ENCODE peak calls at places on chromosomes 4 and X, in six cellular contexts. One of them, this sample, is unnamed.

GRCh38 chr4:85722806-85723205 is 247.9 kb downstream of the ARHGAP24 start:
- DNase-seq in stimulated activated naive CD8-positive, alpha-beta T cell treated with anti-CD3 and anti-CD28 coated beads, Interleukin-15, amount 100 ng/mL, for 72 hours: no peak
- DNase-seq in KBM-7: no peak
- DNase-seq in hepatocyte: no peak
- DNase-seq in left ventricle myocardium superior: no peak
- DNase-seq in coronary artery: no peak
- DNase-seq in this sample: no peak

GRCh38 chr4:127788517-127788916 is 6.4 kb downstream of the HSPA4L start:
- DNase-seq in coronary artery: no peak
- DNase-seq in KBM-7: peak
- DNase-seq in stimulated activated naive CD8-positive, alpha-beta T cell treated with anti-CD3 and anti-CD28 coated beads, Interleukin-15, amount 100 ng/mL, for 72 hours: no peak
- DNase-seq in left ventricle myocardium superior: no peak
- DNase-seq in hepatocyte: no peak
- DNase-seq in this sample: no peak

GRCh38 chrX:100696699-100697351 is 35.1 kb downstream of the SYTL4 start:
- DNase-seq in stimulated activated naive CD8-positive, alpha-beta T cell treated with anti-CD3 and anti-CD28 coated beads, Interleukin-15, amount 100 ng/mL, for 72 hours: no peak
- DNase-seq in coronary artery: no peak
- DNase-seq in left ventricle myocardium superior: no peak
- DNase-seq in hepatocyte: no peak
- DNase-seq in KBM-7: no peak
- DNase-seq in this sample: no peak

GRCh38 chr4:88591787-88592599 is at the start of gene HERC3:
- DNase-seq in coronary artery: peak
- DNase-seq in stimulated activated naive CD8-positive, alpha-beta T cell treated with anti-CD3 and anti-CD28 coated beads, Interleukin-15, amount 100 ng/mL, for 72 hours: peak
- DNase-seq in KBM-7: peak
- DNase-seq in left ventricle myocardium superior: peak
- DNase-seq in hepatocyte: peak
- DNase-seq in this sample: peak

GRCh38 chr4:176302283-176303275 is 17.2 kb upstream of the SPCS3 start:
- DNase-seq in left ventricle myocardium superior: no peak
- DNase-seq in hepatocyte: peak
- DNase-seq in stimulated activated naive CD8-positive, alpha-beta T cell treated with anti-CD3 and anti-CD28 coated beads, Interleukin-15, amount 100 ng/mL, for 72 hours: no peak
- DNase-seq in coronary artery: no peak
- DNase-seq in KBM-7: no peak
- DNase-seq in this sample: no peak

GRCh38 chr4:42632653-42633382 is 24.1 kb downstream of the ATP8A1 start:
- DNase-seq in KBM-7: no peak
- DNase-seq in coronary artery: no peak
- DNase-seq in stimulated activated naive CD8-positive, alpha-beta T cell treated with anti-CD3 and anti-CD28 coated beads, Interleukin-15, amount 100 ng/mL, for 72 hours: no peak
- DNase-seq in left ventricle myocardium superior: no peak
- DNase-seq in hepatocyte: no peak
- DNase-seq in this sample: no peak

GRCh38 chrX:103396186-103396585 is 19.8 kb downstream of the BEX3 start:
- DNase-seq in coronary artery: no peak
- DNase-seq in hepatocyte: no peak
- DNase-seq in left ventricle myocardium superior: no peak
- DNase-seq in stimulated activated naive CD8-positive, alpha-beta T cell treated with anti-CD3 and anti-CD28 coated beads, Interleukin-15, amount 100 ng/mL, for 72 hours: no peak
- DNase-seq in KBM-7: no peak
- DNase-seq in this sample: no peak

GRCh38 chr4:20046179-20046578 is 205.5 kb upstream of the SLIT2 start:
- DNase-seq in coronary artery: no peak
- DNase-seq in left ventricle myocardium superior: no peak
- DNase-seq in KBM-7: no peak
- DNase-seq in hepatocyte: no peak
- DNase-seq in stimulated activated naive CD8-positive, alpha-beta T cell treated with anti-CD3 and anti-CD28 coated beads, Interleukin-15, amount 100 ng/mL, for 72 hours: no peak
- DNase-seq in this sample: no peak

GRCh38 chr4:55127521-55127920 is 2.1 kb upstream of the KDR start:
- DNase-seq in left ventricle myocardium superior: no peak
- DNase-seq in coronary artery: no peak
- DNase-seq in hepatocyte: no peak
- DNase-seq in stimulated activated naive CD8-positive, alpha-beta T cell treated with anti-CD3 and anti-CD28 coated beads, Interleukin-15, amount 100 ng/mL, for 72 hours: no peak
- DNase-seq in KBM-7: peak
- DNase-seq in this sample: no peak

GRCh38 chrX:121008920-121009319 is 23.4 kb upstream of the CT47A1 start:
- DNase-seq in stimulated activated naive CD8-positive, alpha-beta T cell treated with anti-CD3 and anti-CD28 coated beads, Interleukin-15, amount 100 ng/mL, for 72 hours: no peak
- DNase-seq in hepatocyte: no peak
- DNase-seq in coronary artery: no peak
- DNase-seq in left ventricle myocardium superior: no peak
- DNase-seq in KBM-7: no peak
- DNase-seq in this sample: no peak

GRCh38 chr4:159400782-159401712 is 298.2 kb downstream of the RAPGEF2 start:
- DNase-seq in KBM-7: peak
- DNase-seq in hepatocyte: peak
- DNase-seq in coronary artery: no peak
- DNase-seq in left ventricle myocardium superior: peak
- DNase-seq in stimulated activated naive CD8-positive, alpha-beta T cell treated with anti-CD3 and anti-CD28 coated beads, Interleukin-15, amount 100 ng/mL, for 72 hours: no peak
- DNase-seq in this sample: no peak

GRCh38 chr4:169307581-169307980 is 36.8 kb upstream of the SH3RF1 start:
- DNase-seq in stimulated activated naive CD8-positive, alpha-beta T cell treated with anti-CD3 and anti-CD28 coated beads, Interleukin-15, amount 100 ng/mL, for 72 hours: no peak
- DNase-seq in KBM-7: no peak
- DNase-seq in coronary artery: no peak
- DNase-seq in left ventricle myocardium superior: no peak
- DNase-seq in hepatocyte: peak
- DNase-seq in this sample: no peak

GRCh38 chrX:80876877-80877276 is 67.2 kb upstream of the BRWD3 start:
- DNase-seq in left ventricle myocardium superior: no peak
- DNase-seq in stimulated activated naive CD8-positive, alpha-beta T cell treated with anti-CD3 and anti-CD28 coated beads, Interleukin-15, amount 100 ng/mL, for 72 hours: no peak
- DNase-seq in hepatocyte: peak
- DNase-seq in coronary artery: no peak
- DNase-seq in KBM-7: peak
- DNase-seq in this sample: no peak

GRCh38 chr4:87309625-87310024 is 13.1 kb downstream of the HSD17B13 start:
- DNase-seq in hepatocyte: no peak
- DNase-seq in stimulated activated naive CD8-positive, alpha-beta T cell treated with anti-CD3 and anti-CD28 coated beads, Interleukin-15, amount 100 ng/mL, for 72 hours: no peak
- DNase-seq in coronary artery: no peak
- DNase-seq in left ventricle myocardium superior: no peak
- DNase-seq in KBM-7: no peak
- DNase-seq in this sample: no peak

GRCh38 chr4:17787315-17787714 is 5.9 kb upstream of the FAM184B start:
- DNase-seq in KBM-7: no peak
- DNase-seq in coronary artery: no peak
- DNase-seq in stimulated activated naive CD8-positive, alpha-beta T cell treated with anti-CD3 and anti-CD28 coated beads, Interleukin-15, amount 100 ng/mL, for 72 hours: no peak
- DNase-seq in hepatocyte: no peak
- DNase-seq in left ventricle myocardium superior: no peak
- DNase-seq in this sample: no peak

GRCh38 chr4:16833722-16834121 is 64.7 kb downstream of the LDB2 start:
- DNase-seq in left ventricle myocardium superior: no peak
- DNase-seq in stimulated activated naive CD8-positive, alpha-beta T cell treated with anti-CD3 and anti-CD28 coated beads, Interleukin-15, amount 100 ng/mL, for 72 hours: no peak
- DNase-seq in KBM-7: no peak
- DNase-seq in coronary artery: no peak
- DNase-seq in hepatocyte: no peak
- DNase-seq in this sample: no peak

GRCh38 chr4:128768373-128768996 is 41.0 kb upstream of the JADE1 start:
- DNase-seq in KBM-7: no peak
- DNase-seq in hepatocyte: peak
- DNase-seq in coronary artery: no peak
- DNase-seq in stimulated activated naive CD8-positive, alpha-beta T cell treated with anti-CD3 and anti-CD28 coated beads, Interleukin-15, amount 100 ng/mL, for 72 hours: no peak
- DNase-seq in left ventricle myocardium superior: no peak
- DNase-seq in this sample: no peak

GRCh38 chr4:135434936-135435335 is 1233.3 kb upstream of the PABPC4L start:
- DNase-seq in left ventricle myocardium superior: no peak
- DNase-seq in coronary artery: no peak
- DNase-seq in hepatocyte: peak
- DNase-seq in stimulated activated naive CD8-positive, alpha-beta T cell treated with anti-CD3 and anti-CD28 coated beads, Interleukin-15, amount 100 ng/mL, for 72 hours: no peak
- DNase-seq in KBM-7: no peak
- DNase-seq in this sample: no peak

GRCh38 chr4:107876096-107876495 is 51.4 kb downstream of the SGMS2 start:
- DNase-seq in stimulated activated naive CD8-positive, alpha-beta T cell treated with anti-CD3 and anti-CD28 coated beads, Interleukin-15, amount 100 ng/mL, for 72 hours: no peak
- DNase-seq in KBM-7: no peak
- DNase-seq in left ventricle myocardium superior: no peak
- DNase-seq in hepatocyte: no peak
- DNase-seq in coronary artery: no peak
- DNase-seq in this sample: no peak

GRCh38 chr4:6701371-6701770 is 7.7 kb downstream of the S100P start:
- DNase-seq in stimulated activated naive CD8-positive, alpha-beta T cell treated with anti-CD3 and anti-CD28 coated beads, Interleukin-15, amount 100 ng/mL, for 72 hours: peak
- DNase-seq in KBM-7: no peak
- DNase-seq in coronary artery: no peak
- DNase-seq in left ventricle myocardium superior: no peak
- DNase-seq in hepatocyte: no peak
- DNase-seq in this sample: no peak

GRCh38 chr4:99563310-99564186 is at the start of gene TRMT10A:
- DNase-seq in KBM-7: peak
- DNase-seq in stimulated activated naive CD8-positive, alpha-beta T cell treated with anti-CD3 and anti-CD28 coated beads, Interleukin-15, amount 100 ng/mL, for 72 hours: peak
- DNase-seq in coronary artery: peak
- DNase-seq in left ventricle myocardium superior: peak
- DNase-seq in hepatocyte: peak
- DNase-seq in this sample: peak

GRCh38 chrX:83185887-83186286 is 322.2 kb upstream of the POU3F4 start:
- DNase-seq in stimulated activated naive CD8-positive, alpha-beta T cell treated with anti-CD3 and anti-CD28 coated beads, Interleukin-15, amount 100 ng/mL, for 72 hours: no peak
- DNase-seq in coronary artery: no peak
- DNase-seq in hepatocyte: no peak
- DNase-seq in KBM-7: no peak
- DNase-seq in left ventricle myocardium superior: no peak
- DNase-seq in this sample: no peak

GRCh38 chr4:634599-634985 is 9.2 kb downstream of the PDE6B start:
- DNase-seq in hepatocyte: no peak
- DNase-seq in stimulated activated naive CD8-positive, alpha-beta T cell treated with anti-CD3 and anti-CD28 coated beads, Interleukin-15, amount 100 ng/mL, for 72 hours: no peak
- DNase-seq in KBM-7: no peak
- DNase-seq in left ventricle myocardium superior: peak
- DNase-seq in coronary artery: no peak
- DNase-seq in this sample: no peak

GRCh38 chrX:44042124-44042523 is 68.9 kb upstream of the NDP start:
- DNase-seq in left ventricle myocardium superior: no peak
- DNase-seq in stimulated activated naive CD8-positive, alpha-beta T cell treated with anti-CD3 and anti-CD28 coated beads, Interleukin-15, amount 100 ng/mL, for 72 hours: no peak
- DNase-seq in KBM-7: no peak
- DNase-seq in coronary artery: no peak
- DNase-seq in hepatocyte: no peak
- DNase-seq in this sample: no peak

GRCh38 chr4:23161787-23162186 is 469.1 kb downstream of the GBA3 start:
- DNase-seq in coronary artery: no peak
- DNase-seq in left ventricle myocardium superior: no peak
- DNase-seq in stimulated activated naive CD8-positive, alpha-beta T cell treated with anti-CD3 and anti-CD28 coated beads, Interleukin-15, amount 100 ng/mL, for 72 hours: no peak
- DNase-seq in KBM-7: no peak
- DNase-seq in hepatocyte: no peak
- DNase-seq in this sample: no peak

GRCh38 chr4:138241281-138242075 is 671 bp downstream of the SLC7A11 start:
- DNase-seq in coronary artery: no peak
- DNase-seq in left ventricle myocardium superior: no peak
- DNase-seq in stimulated activated naive CD8-positive, alpha-beta T cell treated with anti-CD3 and anti-CD28 coated beads, Interleukin-15, amount 100 ng/mL, for 72 hours: peak
- DNase-seq in KBM-7: peak
- DNase-seq in hepatocyte: peak
- DNase-seq in this sample: no peak

GRCh38 chr4:153137168-153137567 is 67.1 kb upstream of the TRIM2 start:
- DNase-seq in hepatocyte: peak
- DNase-seq in left ventricle myocardium superior: no peak
- DNase-seq in coronary artery: no peak
- DNase-seq in KBM-7: no peak
- DNase-seq in stimulated activated naive CD8-positive, alpha-beta T cell treated with anti-CD3 and anti-CD28 coated beads, Interleukin-15, amount 100 ng/mL, for 72 hours: no peak
- DNase-seq in this sample: no peak

GRCh38 chrX:46575991-46576392 is 2.4 kb downstream of the CHST7 start:
- DNase-seq in KBM-7: peak
- DNase-seq in left ventricle myocardium superior: peak
- DNase-seq in stimulated activated naive CD8-positive, alpha-beta T cell treated with anti-CD3 and anti-CD28 coated beads, Interleukin-15, amount 100 ng/mL, for 72 hours: no peak
- DNase-seq in hepatocyte: no peak
- DNase-seq in coronary artery: no peak
- DNase-seq in this sample: no peak

GRCh38 chrX:118720058-118720707 is 7.2 kb upstream of the IL13RA1 start:
- DNase-seq in coronary artery: no peak
- DNase-seq in stimulated activated naive CD8-positive, alpha-beta T cell treated with anti-CD3 and anti-CD28 coated beads, Interleukin-15, amount 100 ng/mL, for 72 hours: no peak
- DNase-seq in hepatocyte: no peak
- DNase-seq in KBM-7: no peak
- DNase-seq in left ventricle myocardium superior: no peak
- DNase-seq in this sample: no peak

GRCh38 chrX:55159556-55159955 is 60.6 kb upstream of the PAGE5 start:
- DNase-seq in hepatocyte: no peak
- DNase-seq in left ventricle myocardium superior: no peak
- DNase-seq in KBM-7: peak
- DNase-seq in stimulated activated naive CD8-positive, alpha-beta T cell treated with anti-CD3 and anti-CD28 coated beads, Interleukin-15, amount 100 ng/mL, for 72 hours: no peak
- DNase-seq in coronary artery: no peak
- DNase-seq in this sample: no peak

GRCh38 chrX:14616301-14616700 is 87.0 kb downstream of the GLRA2 start:
- DNase-seq in hepatocyte: no peak
- DNase-seq in stimulated activated naive CD8-positive, alpha-beta T cell treated with anti-CD3 and anti-CD28 coated beads, Interleukin-15, amount 100 ng/mL, for 72 hours: no peak
- DNase-seq in KBM-7: no peak
- DNase-seq in left ventricle myocardium superior: no peak
- DNase-seq in coronary artery: no peak
- DNase-seq in this sample: no peak

GRCh38 chrX:4550018-4550417 is 836.6 kb upstream of the PRKX start:
- DNase-seq in coronary artery: no peak
- DNase-seq in stimulated activated naive CD8-positive, alpha-beta T cell treated with anti-CD3 and anti-CD28 coated beads, Interleukin-15, amount 100 ng/mL, for 72 hours: no peak
- DNase-seq in left ventricle myocardium superior: no peak
- DNase-seq in KBM-7: peak
- DNase-seq in hepatocyte: peak
- DNase-seq in this sample: no peak

GRCh38 chr4:16204505-16204904 is 21.8 kb downstream of the TAPT1 start:
- DNase-seq in hepatocyte: no peak
- DNase-seq in stimulated activated naive CD8-positive, alpha-beta T cell treated with anti-CD3 and anti-CD28 coated beads, Interleukin-15, amount 100 ng/mL, for 72 hours: no peak
- DNase-seq in left ventricle myocardium superior: no peak
- DNase-seq in KBM-7: no peak
- DNase-seq in coronary artery: no peak
- DNase-seq in this sample: no peak

GRCh38 chrX:118495958-118496762 is 545 bp downstream of the DOCK11 start:
- DNase-seq in left ventricle myocardium superior: peak
- DNase-seq in hepatocyte: peak
- DNase-seq in KBM-7: peak
- DNase-seq in coronary artery: no peak
- DNase-seq in stimulated activated naive CD8-positive, alpha-beta T cell treated with anti-CD3 and anti-CD28 coated beads, Interleukin-15, amount 100 ng/mL, for 72 hours: peak
- DNase-seq in this sample: peak

GRCh38 chr4:7276538-7276937 is 84.2 kb downstream of the SORCS2 start:
- DNase-seq in KBM-7: no peak
- DNase-seq in stimulated activated naive CD8-positive, alpha-beta T cell treated with anti-CD3 and anti-CD28 coated beads, Interleukin-15, amount 100 ng/mL, for 72 hours: no peak
- DNase-seq in coronary artery: no peak
- DNase-seq in left ventricle myocardium superior: no peak
- DNase-seq in hepatocyte: no peak
- DNase-seq in this sample: no peak

GRCh38 chrX:65866146-65866545 is 173.7 kb downstream of the VSIG4 start:
- DNase-seq in left ventricle myocardium superior: no peak
- DNase-seq in hepatocyte: no peak
- DNase-seq in coronary artery: no peak
- DNase-seq in KBM-7: no peak
- DNase-seq in stimulated activated naive CD8-positive, alpha-beta T cell treated with anti-CD3 and anti-CD28 coated beads, Interleukin-15, amount 100 ng/mL, for 72 hours: peak
- DNase-seq in this sample: no peak

This sample was measured in cardiac septum.